ENCODE peak calls at places on chromosomes 5 and 9, in eight cellular contexts. X is upper lobe of left lung, C is body of pancreas, P is ovary, J is IMR-90, K is heart left ventricle, D is spleen, R is transverse colon. A is an unnamed sample. For H3K27me3, the result is how much of the 10 kb centered on the place peaks cover.

GRCh38 chr9:6996061-6996854 is 238.5 kb downstream of the KDM4C start:
- DNase-seq in X (no peak), C (no peak), P (no peak), J (no peak), K (no peak), D (no peak), R (no peak), A (no peak)

GRCh38 chr5:160899735-160900134 is 47.7 kb upstream of the ATP10B start:
- DNase-seq in X (no peak), C (no peak), P (no peak), J (no peak), K (no peak), D (no peak), R (no peak), A (no peak)

GRCh38 chr9:122403381-122404002 is 32.7 kb downstream of the PTGS1 start:
- DNase-seq in X (no peak), C (no peak), P (no peak), J (peak), K (no peak), D (no peak), R (no peak), A (no peak)

GRCh38 chr5:180095545-180095944 is 24.0 kb upstream of the RNF130 start:
- DNase-seq in X (no peak), C (no peak), P (no peak), J (no peak), K (no peak), D (peak), R (no peak), A (no peak)

GRCh38 chr5:135227064-135228022 is 171.7 kb downstream of the MACROH2A1 start:
- DNase-seq in X (no peak), C (no peak), P (peak), J (no peak), K (no peak), D (peak), R (no peak), A (no peak)

GRCh38 chr5:37448941-37449340 is 69.8 kb downstream of the WDR70 start:
- DNase-seq in X (no peak), C (no peak), P (no peak), J (peak), K (no peak), D (no peak), R (no peak), A (no peak)

GRCh38 chr5:90940227-90940995 is 381.8 kb downstream of the ADGRV1 start:
- DNase-seq in X (peak), C (peak), P (peak), J (peak), K (no peak), D (no peak), R (peak), A (peak)

GRCh38 chr5:68550031-68550430 is 334.5 kb downstream of the PIK3R1 start:
- DNase-seq in X (no peak), C (no peak), P (no peak), J (no peak), K (no peak), D (no peak), R (no peak), A (no peak)

GRCh38 chr5:179381691-179382090 is 36.4 kb upstream of the ADAMTS2 start:
- DNase-seq in X (no peak), C (no peak), P (no peak), J (no peak), K (no peak), D (no peak), R (no peak), A (no peak)

GRCh38 chr5:165775094-165775493 is 2269.7 kb downstream of the MAT2B start:
- DNase-seq in X (no peak), C (no peak), P (no peak), J (no peak), K (no peak), D (no peak), R (no peak), A (no peak)

GRCh38 chr5:134594336-134594735 is 38.3 kb downstream of the SAR1B start:
- DNase-seq in X (no peak), C (no peak), P (no peak), J (no peak), K (no peak), D (no peak), R (no peak), A (peak)

DNA sequence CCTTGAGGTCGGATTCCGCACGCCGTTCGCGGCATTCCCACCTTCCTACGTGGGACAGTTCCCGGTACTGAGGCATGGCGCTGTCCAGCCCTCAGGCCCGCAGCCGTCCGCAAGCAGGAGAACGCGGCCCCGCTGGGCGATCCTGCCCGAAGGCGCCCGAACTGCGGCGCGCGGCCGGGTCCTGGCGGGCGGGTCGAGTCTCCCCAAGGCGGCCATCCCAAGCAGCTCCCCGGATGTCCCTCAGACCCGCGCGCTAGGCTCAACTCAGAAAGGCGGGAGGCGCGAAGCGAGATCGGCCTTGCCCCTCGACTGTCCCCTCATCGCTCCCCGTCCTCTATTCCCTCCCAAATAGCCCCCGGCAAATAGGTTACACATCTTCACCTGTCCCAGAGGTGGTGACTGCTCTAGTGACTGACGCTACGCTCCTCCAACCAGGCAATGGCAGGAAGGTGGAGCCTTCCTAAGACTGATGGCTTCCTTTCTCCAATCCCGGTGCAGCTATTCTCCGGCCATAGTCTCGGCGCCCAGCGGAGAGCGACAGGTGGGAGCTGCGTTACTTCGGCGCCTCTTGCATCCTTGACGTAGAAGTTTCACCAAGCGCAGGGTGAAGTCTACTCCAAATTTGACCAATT is 787 bp upstream of the ANKHD1 start:
- DNase-seq in X (peak), C (peak), P (peak), J (peak), K (peak), D (peak), R (peak), A (peak)
- TF ChIP-seq POLR2A in X (peak), C (peak), P (peak), J (no peak), K (peak), D (no peak), R (peak), A (no peak)

GRCh38 chr9:131731237-131731995 is 8.5 kb downstream of the RAPGEF1 start:
- DNase-seq in X (no peak), C (no peak), P (no peak), J (peak), K (no peak), D (no peak), R (no peak), A (no peak)
- H3K27ac ChIP-seq in X (peak), C (no peak), P (no peak), J (peak), K (no peak), D (peak), R (peak), A (peak)

DNA sequence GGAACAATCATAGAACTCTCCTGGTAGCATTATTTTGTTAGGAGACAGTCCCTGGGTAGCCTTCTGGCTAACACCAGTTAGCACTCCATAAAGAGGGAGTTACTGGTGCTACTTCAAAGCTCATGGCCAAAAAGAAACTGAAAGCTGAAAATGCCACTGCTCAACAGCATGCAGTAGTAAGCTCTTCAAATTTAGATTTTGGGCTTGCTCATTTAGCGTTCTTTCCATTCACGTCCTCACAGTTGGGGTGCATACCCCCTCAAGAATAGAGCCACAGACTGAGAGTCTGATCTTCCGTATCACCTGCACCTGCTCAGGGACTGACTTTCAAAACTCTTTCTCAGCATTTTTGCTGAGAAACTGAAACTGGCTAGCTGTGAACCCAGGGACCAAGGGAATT is 24.7 kb downstream of the NTRK2 start:
- DNase-seq in X (no peak), C (no peak), P (no peak), J (no peak), K (no peak), D (no peak), R (no peak), A (no peak)
- H3K27me3 ChIP-seq in X (under half), C (under half), P (under half), J (under half), K (under half), D (under half), R (under half), A (under half)

GRCh38 chr9:38392235-38393127 is at the start of gene ALDH1B1:
- DNase-seq in X (peak), C (peak), P (peak), J (peak), K (peak), D (peak), R (peak), A (peak)
- TF ChIP-seq POLR2A in X (peak), C (peak), P (peak), J (peak), K (peak), D (no peak), R (peak), A (peak)

GRCh38 chr5:14370386-14370785 is 211.2 kb upstream of the OTULINL start:
- DNase-seq in X (no peak), C (no peak), P (no peak), J (no peak), K (no peak), D (no peak), R (no peak), A (no peak)

GRCh38 chr5:14366763-14367162 is 214.8 kb upstream of the OTULINL start:
- DNase-seq in X (no peak), C (no peak), P (no peak), J (no peak), K (no peak), D (no peak), R (no peak), A (no peak)

GRCh38 chr5:14365831-14366435 is 215.7 kb upstream of the OTULINL start:
- DNase-seq in X (no peak), C (no peak), P (no peak), J (no peak), K (no peak), D (no peak), R (no peak), A (no peak)

GRCh38 chr5:14367364-14367763 is 214.2 kb upstream of the OTULINL start:
- DNase-seq in X (no peak), C (no peak), P (no peak), J (no peak), K (no peak), D (no peak), R (no peak), A (no peak)

GRCh38 chr5:14369780-14370179 is 211.8 kb upstream of the OTULINL start:
- DNase-seq in X (no peak), C (no peak), P (no peak), J (no peak), K (no peak), D (no peak), R (no peak), A (no peak)
- H3K27ac ChIP-seq in X (no peak), C (no peak), P (no peak), J (no peak), K (no peak), D (no peak), R (no peak), A (no peak)

DNA sequence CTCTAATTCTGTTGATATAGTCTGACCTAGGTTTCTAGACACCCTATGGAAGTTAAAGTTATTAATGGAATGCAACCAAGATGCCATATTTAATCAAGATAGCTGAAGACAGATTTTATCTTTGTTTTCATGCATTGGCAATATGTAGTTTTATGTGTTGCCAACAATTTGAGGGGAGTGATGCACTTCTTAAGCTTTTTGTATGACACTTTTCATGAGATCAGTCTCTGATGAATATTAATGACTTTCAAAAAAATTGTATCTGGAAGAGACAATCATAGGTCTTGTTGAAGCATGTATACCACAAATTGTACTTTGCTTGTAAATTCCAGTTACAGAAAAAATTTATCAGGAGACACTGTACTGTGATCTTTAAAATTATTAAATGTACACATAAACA is 101.7 kb upstream of the IFNK start:
- DNase-seq in X (no peak), C (no peak), P (no peak), J (no peak), K (no peak), D (no peak), R (no peak), A (no peak)
- H3K27me3 ChIP-seq in X (under half), C (under half), P (under half), J (under half), K (under half), D (under half), R (under half), A (under half)

GRCh38 chr9:36729902-36730301 is 157.2 kb downstream of the MELK start:
- DNase-seq in X (no peak), C (no peak), P (no peak), J (peak), K (no peak), D (no peak), R (no peak), A (no peak)
- TF ChIP-seq POLR2A in X (no peak), C (no peak), P (no peak), J (no peak), K (no peak), D (no peak), R (no peak), A (no peak)

GRCh38 chr9:38385896-38386295 is 6.6 kb upstream of the ALDH1B1 start:
- DNase-seq in X (no peak), C (no peak), P (no peak), J (no peak), K (no peak), D (no peak), R (no peak), A (no peak)

GRCh38 chr9:38382141-38382540 is 10.4 kb upstream of the ALDH1B1 start:
- DNase-seq in X (no peak), C (no peak), P (no peak), J (no peak), K (no peak), D (no peak), R (no peak), A (peak)

GRCh38 chr9:38387751-38388150 is 4.8 kb upstream of the ALDH1B1 start:
- DNase-seq in X (no peak), C (no peak), P (no peak), J (no peak), K (no peak), D (no peak), R (no peak), A (no peak)

GRCh38 chr9:38386319-38386895 is 6.1 kb upstream of the ALDH1B1 start:
- DNase-seq in X (no peak), C (no peak), P (no peak), J (no peak), K (no peak), D (no peak), R (peak), A (peak)

GRCh38 chr9:38384990-38385848 is 7.3 kb upstream of the ALDH1B1 start:
- DNase-seq in X (no peak), C (no peak), P (no peak), J (no peak), K (no peak), D (no peak), R (no peak), A (no peak)
- H3K27ac ChIP-seq in X (no peak), C (no peak), P (no peak), J (no peak), K (no peak), D (no peak), R (peak), A (no peak)